ENCODE peak calls at places on chromosomes 6 and 20, in four cellular contexts. G is neuronal stem cell, R is A549, C is fibroblast of lung. Q is an unnamed sample.

GRCh38 chr6:35725721-35726438 is 11.0 kb upstream of the ARMC12 start:
- DNase-seq in G (no peak), R (peak; percentile 36), C (peak; percentile 88), Q (peak; percentile 88)

GRCh38 chr20:17616480-17617211 is 46.8 kb downstream of the DSTN start:
- DNase-seq in G (no peak), R (no peak), C (no peak), Q (peak; percentile 39)

GRCh38 chr20:52302736-52303135 is 111.2 kb upstream of the ZFP64 start:
- DNase-seq in G (no peak), R (no peak), C (no peak), Q (no peak)

GRCh38 chr6:37396571-37397185 is 36.3 kb upstream of the CMTR1 start:
- DNase-seq in G (no peak), R (no peak), C (peak; percentile 24), Q (peak; percentile 77)

GRCh38 chr20:42955713-42956112 is 234.0 kb downstream of the PTPRT start:
- DNase-seq in G (no peak), R (no peak), C (no peak), Q (no peak)

GRCh38 chr6:107539409-107539808 is 49.5 kb downstream of the SOBP start:
- DNase-seq in G (no peak), R (peak; percentile 20), C (peak; percentile 29), Q (no peak)

GRCh38 chr20:58523072-58523681 is 8.0 kb upstream of the APCDD1L start:
- DNase-seq in G (peak; percentile 12), R (no peak), C (peak; percentile 25), Q (no peak)

GRCh38 chr20:59032713-59033059 is 551 bp upstream of the ATP5F1E start:
- DNase-seq in G (no peak), R (no peak), C (no peak), Q (no peak)

GRCh38 chr6:57278570-57278969 is 38.9 kb upstream of the PRIM2 start:
- DNase-seq in G (no peak), R (no peak), C (no peak), Q (peak; percentile 43)

GRCh38 chr6:19231878-19232519 is 605.2 kb upstream of the ID4 start:
- DNase-seq in G (no peak), R (no peak), C (peak; percentile 5), Q (no peak)

GRCh38 chr6:122704086-122704485 is 75.4 kb upstream of the FABP7 start:
- DNase-seq in G (no peak), R (no peak), C (no peak), Q (no peak)

GRCh38 chr20:58309607-58310290 is at the start of gene RAB22A:
- DNase-seq in G (peak; percentile 82), R (peak; percentile 83), C (peak; percentile 82), Q (peak; percentile 98)

GRCh38 chr20:860891-861290 is 27.4 kb downstream of the FAM110A start:
- DNase-seq in G (no peak), R (no peak), C (no peak), Q (peak; percentile 54)

GRCh38 chr20:22743426-22743825 is 159.1 kb upstream of the FOXA2 start:
- DNase-seq in G (no peak), R (no peak), C (no peak), Q (no peak)

GRCh38 chr20:4449977-4450715 is 271.6 kb upstream of the PRND start:
- DNase-seq in G (no peak), R (peak; percentile 55), C (peak; percentile 64), Q (no peak)

GRCh38 chr6:108944707-108945685 is 96.8 kb downstream of the ARMC2 start:
- DNase-seq in G (no peak), R (no peak), C (peak; percentile 96), Q (peak; percentile 89)

GRCh38 chr6:95768539-95768938 is 191.2 kb downstream of the MANEA start:
- DNase-seq in G (peak; percentile 2), R (no peak), C (no peak), Q (no peak)

GRCh38 chr20:43409041-43409913 is 48.4 kb upstream of the SRSF6 start:
- DNase-seq in G (peak; percentile 38), R (peak; percentile 48), C (peak; percentile 59), Q (no peak)

GRCh38 chr6:22056398-22056797 is 240.4 kb downstream of the PRL start:
- DNase-seq in G (no peak), R (no peak), C (no peak), Q (no peak)

GRCh38 chr20:42974347-42974746 is 215.4 kb downstream of the PTPRT start:
- DNase-seq in G (no peak), R (no peak), C (no peak), Q (no peak)

GRCh38 chr20:62030834-62031434 is 34.7 kb downstream of the TAF4 start:
- DNase-seq in G (no peak), R (no peak), C (no peak), Q (peak; percentile 32)

GRCh38 chr20:12207875-12208274 is 290.2 kb downstream of the BTBD3 start:
- DNase-seq in G (peak; percentile 32), R (peak; percentile 45), C (peak; percentile 48), Q (no peak)

GRCh38 chr20:364905-365794 is 15.4 kb upstream of the TRIB3 start:
- DNase-seq in G (no peak), R (peak; percentile 87), C (no peak), Q (no peak)

GRCh38 chr6:38509713-38510112 is 130.0 kb downstream of the BTBD9 start:
- DNase-seq in G (no peak), R (peak; percentile 35), C (peak; percentile 49), Q (no peak)

GRCh38 chr6:147161974-147162495 is 42.2 kb upstream of the STXBP5 start:
- DNase-seq in G (no peak), R (peak; percentile 10), C (peak; percentile 89), Q (peak; percentile 86)

GRCh38 chr6:125918230-125918629 is 38.3 kb upstream of the HINT3 start:
- DNase-seq in G (no peak), R (no peak), C (no peak), Q (no peak)

GRCh38 chr6:29563435-29563834 is 3.9 kb upstream of the UBD start:
- DNase-seq in G (no peak), R (no peak), C (no peak), Q (no peak)

GRCh38 chr6:16674666-16675392 is 86.4 kb downstream of the ATXN1 start:
- DNase-seq in G (no peak), R (peak; percentile 17), C (peak; percentile 55), Q (no peak)

GRCh38 chr6:141539617-141540016 is 593.1 kb upstream of the GJE1 start:
- DNase-seq in G (no peak), R (no peak), C (no peak), Q (no peak)

GRCh38 chr20:48195121-48195870 is 410.0 kb upstream of the SULF2 start:
- DNase-seq in G (no peak), R (no peak), C (no peak), Q (no peak)

GRCh38 chr20:48196006-48196405 is 410.7 kb upstream of the SULF2 start:
- DNase-seq in G (no peak), R (no peak), C (no peak), Q (no peak)

GRCh38 chr20:48193626-48194025 is 408.3 kb upstream of the SULF2 start:
- DNase-seq in G (no peak), R (no peak), C (no peak), Q (no peak)

GRCh38 chr20:48194026-48194425 is 408.7 kb upstream of the SULF2 start:
- DNase-seq in G (no peak), R (no peak), C (no peak), Q (no peak)

DNA sequence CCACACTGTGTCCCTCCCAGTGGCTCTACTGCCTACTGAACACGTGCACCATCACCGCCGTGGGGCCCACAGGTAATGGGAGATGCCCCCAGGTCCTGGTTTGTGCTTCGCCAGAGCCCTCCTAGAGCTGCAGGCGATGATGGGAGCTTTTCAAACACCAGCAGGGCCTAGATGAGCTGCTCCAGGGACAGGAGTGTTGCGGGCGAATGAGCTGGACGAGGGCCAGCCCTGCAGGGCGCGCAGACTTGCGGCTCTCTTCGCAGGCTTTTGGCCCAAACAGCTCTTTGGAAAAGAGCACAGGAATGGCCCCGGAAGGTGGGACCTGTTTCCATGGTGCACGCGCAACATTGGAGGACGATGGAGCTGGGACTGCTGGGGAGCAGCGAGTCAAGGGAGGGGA is 409.3 kb upstream of the SULF2 start:
- DNase-seq in G (no peak), R (no peak), C (no peak), Q (no peak)
- H3K4me2 ChIP-seq in G (no peak overlapping the region), R (no peak overlapping the region), C (no peak overlapping the region), Q (no peak overlapping the region)

GRCh38 chr6:31763617-31763940 is 1.1 kb downstream of the SAPCD1 start:
- DNase-seq in G (peak; percentile 71), R (peak; percentile 19), C (peak; percentile 49), Q (peak; percentile 87)

GRCh38 chr6:31767096-31767645 is 4.7 kb downstream of the SAPCD1 start:
- DNase-seq in G (no peak), R (no peak), C (no peak), Q (peak; percentile 61)

GRCh38 chr6:31765559-31765909 is 3.1 kb downstream of the SAPCD1 start:
- DNase-seq in G (no peak), R (no peak), C (no peak), Q (no peak)

GRCh38 chr6:31764239-31764638 is 1.8 kb downstream of the SAPCD1 start:
- DNase-seq in G (no peak), R (no peak), C (no peak), Q (peak; percentile 58)

DNA sequence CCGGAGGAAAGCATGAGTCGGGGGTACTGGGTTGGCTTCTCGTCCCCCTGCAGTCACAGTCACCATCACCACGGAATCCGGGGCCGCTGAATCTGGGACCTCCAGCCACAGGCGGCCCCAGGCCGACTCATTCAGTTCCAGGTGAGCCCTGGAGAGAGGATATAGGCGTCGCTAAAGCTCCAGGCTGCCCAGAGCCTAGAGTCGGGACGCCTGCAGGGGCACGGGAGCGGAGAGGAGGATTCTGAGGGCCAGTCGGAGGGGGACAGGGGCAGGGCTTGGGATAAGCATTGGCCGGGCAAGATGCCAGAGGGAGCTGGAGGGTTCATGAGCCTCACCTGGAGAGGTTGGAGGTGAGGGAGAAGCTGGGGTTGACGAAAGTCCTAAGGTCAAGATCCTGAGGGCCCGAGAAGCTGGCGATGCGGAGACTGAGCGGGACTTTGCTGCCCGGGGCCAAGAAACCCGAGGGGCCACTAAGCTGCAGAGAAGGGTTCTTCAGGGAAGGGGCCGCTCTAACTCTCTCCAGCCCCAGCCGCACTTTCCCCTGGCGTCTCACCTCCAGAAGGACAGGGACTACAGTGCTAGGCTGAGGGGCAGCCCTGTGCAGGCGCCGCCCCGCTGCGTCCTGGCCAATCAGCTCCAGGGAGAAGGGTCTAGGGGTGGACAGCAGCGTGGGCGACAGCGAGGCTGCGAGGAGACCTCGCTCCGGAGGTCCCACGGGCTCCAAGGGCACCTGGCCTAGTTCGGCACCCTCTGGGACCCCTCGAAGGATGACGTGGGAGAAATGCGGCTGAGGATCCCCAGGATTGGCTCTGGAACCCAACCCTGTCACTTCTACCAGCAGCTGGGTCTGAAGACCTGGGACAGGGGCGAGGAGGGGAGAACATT is 3.7 kb downstream of the SAPCD1 start:
- DNase-seq in G (no peak), R (no peak), C (no peak), Q (peak; percentile 74)
- H3K4me3 ChIP-seq in G (no peak overlapping the region), R (no peak overlapping the region), C (peak overlapping the region; percentile 6), Q (peak overlapping the region; percentile 65)

GRCh38 chr6:149027484-149027883 is 280.7 kb downstream of the UST start:
- DNase-seq in G (no peak), R (no peak), C (no peak), Q (no peak)

GRCh38 chr6:149025061-149025460 is 278.2 kb downstream of the UST start:
- DNase-seq in G (no peak), R (no peak), C (no peak), Q (no peak)

GRCh38 chr6:149024361-149024760 is 277.5 kb downstream of the UST start:
- DNase-seq in G (no peak), R (no peak), C (no peak), Q (no peak)

GRCh38 chr6:149028767-149029405 is 282.1 kb downstream of the UST start:
- DNase-seq in G (peak; percentile 77), R (peak; percentile 88), C (peak; percentile 97), Q (no peak)

GRCh38 chr6:149026530-149026942 is 279.7 kb downstream of the UST start:
- DNase-seq in G (peak; percentile 44), R (peak; percentile 72), C (peak; percentile 97), Q (no peak)
- H3K4me2 ChIP-seq in G (no peak overlapping the region), R (no peak overlapping the region), C (no peak overlapping the region), Q (peak overlapping the region; percentile 23)

GRCh38 chr6:11575408-11576033 is 38.0 kb downstream of the TMEM170B start:
- DNase-seq in G (peak; percentile 49), R (peak; percentile 84), C (peak; percentile 85), Q (no peak)
- H3K4me3 ChIP-seq in G (no peak overlapping the region), R (no peak overlapping the region), C (no peak overlapping the region), Q (peak overlapping the region; percentile 34)